ENCODE peak calls at places on chromosome 1, in nine cellular contexts. C, A, M, B, Q, W, E, S and I are unnamed samples.

GRCh38 chr1:9904571-9904970 is 5.5 kb downstream of the CTNNBIP1 start:
- DNase-seq in C (no peak), Q (no peak), A (no peak), E (no peak), M (no peak), S (no peak), B (no peak), W (no peak), I (no peak)

GRCh38 chr1:146034976-146035469 is 13.5 kb upstream of the HJV start:
- DNase-seq in S (no peak), C (peak; percentile 23), Q (no peak), B (no peak), E (no peak), A (peak; percentile 20), W (no peak), M (no peak), I (no peak)

GRCh38 chr1:228150458-228151169 is 884 bp downstream of the GJC2 start:
- DNase-seq in E (no peak), M (peak; percentile 92), W (no peak), C (no peak), Q (no peak), B (no peak), A (no peak), S (no peak), I (no peak)

GRCh38 chr1:18950415-18951026 is 6.0 kb downstream of the IFFO2 start:
- DNase-seq in C (peak; percentile 40), A (no peak), S (no peak), B (no peak), E (no peak), W (no peak), Q (no peak), M (peak; percentile 48), I (no peak)

GRCh38 chr1:27594542-27595510 is 9.1 kb downstream of the AHDC1 start:
- DNase-seq in C (no peak), Q (no peak), A (no peak), E (no peak), M (peak; percentile 24), S (no peak), B (peak; percentile 38), W (peak; percentile 44), I (no peak)

GRCh38 chr1:56123421-56123820 is 455.9 kb downstream of the PLPP3 start:
- DNase-seq in W (no peak), A (no peak), M (no peak), S (no peak), C (no peak), Q (no peak), E (no peak), B (no peak), I (no peak)

GRCh38 chr1:10830961-10831669 is 34.7 kb upstream of the CASZ1 start:
- DNase-seq in E (no peak), W (no peak), M (no peak), S (no peak), A (no peak), Q (peak; percentile 6), C (no peak), B (peak; percentile 11), I (no peak)

GRCh38 chr1:155081472-155082300 is 3.0 kb downstream of the EFNA3 start:
- DNase-seq in M (no peak), S (no peak), C (no peak), B (no peak), A (no peak), E (no peak), Q (no peak), W (no peak), I (peak; percentile 15)

GRCh38 chr1:236489710-236490377 is 33.9 kb upstream of the LGALS8 start:
- DNase-seq in S (peak; percentile 39), C (peak; percentile 74), A (peak; percentile 16), B (no peak), E (peak; percentile 70), M (no peak), Q (peak; percentile 53), W (no peak), I (no peak)

GRCh38 chr1:119674110-119674509 is 26.0 kb upstream of the ZNF697 start:
- DNase-seq in B (no peak), S (no peak), W (no peak), Q (peak; percentile 78), E (no peak), A (no peak), C (peak; percentile 72), M (no peak), I (no peak)

GRCh38 chr1:113615425-113615824 is 143.9 kb downstream of the PHTF1 start:
- DNase-seq in S (no peak), B (no peak), A (no peak), E (no peak), C (peak; percentile 27), W (no peak), M (no peak), Q (peak; percentile 62), I (no peak)

GRCh38 chr1:22969224-22969829 is 3.3 kb downstream of the LACTBL1 start:
- DNase-seq in W (no peak), E (peak; percentile 96), A (no peak), C (peak; percentile 88), Q (peak; percentile 26), S (no peak), B (no peak), M (no peak), I (no peak)

GRCh38 chr1:155744711-155745283 is 55.9 kb downstream of the DAP3 start:
- DNase-seq in M (no peak), W (no peak), C (no peak), E (no peak), Q (no peak), A (no peak), B (no peak), S (no peak), I (no peak)

GRCh38 chr1:14919289-14919688 is 234.3 kb upstream of the TMEM51 start:
- DNase-seq in M (no peak), B (no peak), Q (no peak), S (no peak), C (no peak), W (no peak), E (no peak), A (no peak), I (no peak)